ENCODE peak calls at places on chromosomes 13 and 19, in five cellular contexts. One of them, this sample, is unnamed.

GRCh38 chr19:40442328-40443130 is 1.6 kb downstream of the SERTAD3 start:
- DNase-seq in K562: no peak
- DNase-seq in H1: no peak
- DNase-seq in GM12878: no peak
- DNase-seq in HepG2: no peak
- DNase-seq in this sample: no peak

GRCh38 chr19:11887618-11888531 is at the start of gene ZNF69:
- DNase-seq in H1: peak; percentile 89
- DNase-seq in GM12878: no peak
- DNase-seq in K562: peak; percentile 88
- DNase-seq in HepG2: peak; percentile 92
- DNase-seq in this sample: peak; percentile 89

GRCh38 chr13:73336789-73337188 is 278.0 kb downstream of the KLF5 start:
- DNase-seq in K562: no peak
- DNase-seq in H1: no peak
- DNase-seq in HepG2: peak; percentile 19
- DNase-seq in GM12878: no peak
- DNase-seq in this sample: no peak

GRCh38 chr13:91153372-91153771 is 194.1 kb upstream of the MIR17HG start:
- DNase-seq in HepG2: no peak
- DNase-seq in K562: no peak
- DNase-seq in H1: no peak
- DNase-seq in GM12878: no peak
- DNase-seq in this sample: no peak

GRCh38 chr13:25214371-25215252 is 42.5 kb upstream of the AMER2 start:
- DNase-seq in K562: no peak
- DNase-seq in GM12878: no peak
- DNase-seq in HepG2: no peak
- DNase-seq in H1: no peak
- DNase-seq in this sample: no peak

GRCh38 chr19:23882493-23882892 is 32.2 kb upstream of the ZNF726 start:
- DNase-seq in HepG2: peak; percentile 69
- DNase-seq in H1: no peak
- DNase-seq in K562: no peak
- DNase-seq in GM12878: no peak
- DNase-seq in this sample: no peak

GRCh38 chr19:3075605-3076431 is 13.5 kb upstream of the TLE5 start:
- DNase-seq in GM12878: no peak
- DNase-seq in HepG2: no peak
- DNase-seq in K562: peak; percentile 83
- DNase-seq in H1: peak; percentile 91
- DNase-seq in this sample: peak; percentile 89

GRCh38 chr13:109610517-109610916 is 175.9 kb downstream of the IRS2 start:
- DNase-seq in GM12878: no peak
- DNase-seq in H1: peak; percentile 59
- DNase-seq in HepG2: no peak
- DNase-seq in K562: peak; percentile 5
- DNase-seq in this sample: peak; percentile 11

GRCh38 chr19:49684251-49684982 is 5.0 kb upstream of the ADM5 start:
- DNase-seq in K562: no peak
- DNase-seq in HepG2: no peak
- DNase-seq in GM12878: no peak
- DNase-seq in H1: peak; percentile 84
- DNase-seq in this sample: peak; percentile 68

GRCh38 chr13:36718686-36719085 is 44.9 kb downstream of the SERTM1 start:
- DNase-seq in HepG2: peak; percentile 50
- DNase-seq in K562: no peak
- DNase-seq in GM12878: no peak
- DNase-seq in H1: no peak
- DNase-seq in this sample: no peak

GRCh38 chr19:20359933-20360720 is 193.1 kb downstream of the ZNF486 start:
- DNase-seq in HepG2: no peak
- DNase-seq in H1: peak; percentile 88
- DNase-seq in K562: no peak
- DNase-seq in GM12878: no peak
- DNase-seq in this sample: peak; percentile 57

GRCh38 chr19:16197188-16197621 is 506 bp upstream of the AP1M1 start:
- DNase-seq in HepG2: peak; percentile 61
- DNase-seq in H1: no peak
- DNase-seq in K562: no peak
- DNase-seq in GM12878: no peak
- DNase-seq in this sample: no peak

GRCh38 chr13:33794576-33794975 is 23.4 kb upstream of the RFC3 start:
- DNase-seq in GM12878: no peak
- DNase-seq in HepG2: no peak
- DNase-seq in H1: no peak
- DNase-seq in K562: no peak
- DNase-seq in this sample: no peak

GRCh38 chr13:50991624-50992610 is 82.3 kb downstream of the RNASEH2B start:
- DNase-seq in K562: no peak
- DNase-seq in GM12878: peak; percentile 23
- DNase-seq in H1: no peak
- DNase-seq in HepG2: no peak
- DNase-seq in this sample: no peak

GRCh38 chr19:39100500-39101166 is 16.5 kb downstream of the ACP7 start:
- DNase-seq in HepG2: no peak
- DNase-seq in K562: no peak
- DNase-seq in GM12878: no peak
- DNase-seq in H1: no peak
- DNase-seq in this sample: no peak

GRCh38 chr19:12969292-12969988 is at the start of gene DAND5:
- DNase-seq in K562: peak; percentile 41
- DNase-seq in GM12878: no peak
- DNase-seq in H1: no peak
- DNase-seq in HepG2: no peak
- DNase-seq in this sample: peak; percentile 84

GRCh38 chr19:48698046-48698445 is 2.3 kb downstream of the FUT2 start:
- DNase-seq in HepG2: no peak
- DNase-seq in K562: peak; percentile 54
- DNase-seq in GM12878: no peak
- DNase-seq in H1: no peak
- DNase-seq in this sample: no peak

GRCh38 chr13:73399347-73400216 is 340.8 kb downstream of the KLF5 start:
- DNase-seq in GM12878: no peak
- DNase-seq in H1: no peak
- DNase-seq in HepG2: peak; percentile 1
- DNase-seq in K562: no peak
- DNase-seq in this sample: no peak

GRCh38 chr13:88701551-88701950 is 1030.4 kb downstream of the SLITRK5 start:
- DNase-seq in GM12878: no peak
- DNase-seq in K562: no peak
- DNase-seq in HepG2: no peak
- DNase-seq in H1: no peak
- DNase-seq in this sample: no peak

GRCh38 chr13:40777166-40777956 is 6.4 kb upstream of the MRPS31 start:
- DNase-seq in HepG2: peak; percentile 71
- DNase-seq in H1: no peak
- DNase-seq in GM12878: no peak
- DNase-seq in K562: peak; percentile 35
- DNase-seq in this sample: peak; percentile 60

GRCh38 chr19:485122-485521 is 11.2 kb upstream of the MADCAM1 start:
- DNase-seq in H1: no peak
- DNase-seq in GM12878: no peak
- DNase-seq in HepG2: no peak
- DNase-seq in K562: no peak
- DNase-seq in this sample: no peak

GRCh38 chr13:44840131-44840530 is 149.1 kb downstream of the NUFIP1 start:
- DNase-seq in HepG2: no peak
- DNase-seq in H1: no peak
- DNase-seq in GM12878: no peak
- DNase-seq in K562: no peak
- DNase-seq in this sample: no peak

GRCh38 chr19:19425170-19425875 is 19.8 kb downstream of the GATAD2A start:
- DNase-seq in K562: no peak
- DNase-seq in HepG2: no peak
- DNase-seq in GM12878: no peak
- DNase-seq in H1: no peak
- DNase-seq in this sample: no peak

GRCh38 chr19:1069009-1069779 is 2.2 kb downstream of the ARHGAP45 start:
- DNase-seq in H1: no peak
- DNase-seq in GM12878: no peak
- DNase-seq in K562: no peak
- DNase-seq in HepG2: no peak
- DNase-seq in this sample: no peak

GRCh38 chr19:29383696-29384095 is 142.1 kb upstream of the VSTM2B start:
- DNase-seq in GM12878: no peak
- DNase-seq in H1: no peak
- DNase-seq in K562: no peak
- DNase-seq in HepG2: no peak
- DNase-seq in this sample: no peak

GRCh38 chr19:55152017-55152416 is 3.0 kb upstream of the TNNT1 start:
- DNase-seq in H1: no peak
- DNase-seq in GM12878: no peak
- DNase-seq in HepG2: no peak
- DNase-seq in K562: peak; percentile 25
- DNase-seq in this sample: no peak

GRCh38 chr19:54390942-54391577 is 24.2 kb upstream of the TTYH1 start:
- DNase-seq in H1: peak; percentile 77
- DNase-seq in HepG2: peak; percentile 70
- DNase-seq in K562: peak; percentile 52
- DNase-seq in GM12878: no peak
- DNase-seq in this sample: peak; percentile 68

GRCh38 chr13:114058051-114058867 is 74.2 kb downstream of the RASA3 start:
- DNase-seq in HepG2: no peak
- DNase-seq in H1: no peak
- DNase-seq in K562: no peak
- DNase-seq in GM12878: no peak
- DNase-seq in this sample: no peak
- TF ChIP-seq CTCF in HepG2: no peak
- TF ChIP-seq CTCF in H1: no peak
- TF ChIP-seq CTCF in K562: no peak
- TF ChIP-seq CTCF in GM12878: no peak
- TF ChIP-seq CTCF in this sample: no peak

GRCh38 chr13:47004022-47004421 is 107.2 kb upstream of the HTR2A start:
- DNase-seq in GM12878: no peak
- DNase-seq in K562: no peak
- DNase-seq in H1: no peak
- DNase-seq in HepG2: no peak
- DNase-seq in this sample: no peak
- TF ChIP-seq RAD21 in GM12878: no peak
- TF ChIP-seq RAD21 in K562: peak; percentile 46
- TF ChIP-seq RAD21 in H1: peak; percentile 56
- TF ChIP-seq RAD21 in HepG2: no peak
- TF ChIP-seq RAD21 in this sample: peak; percentile 56

DNA sequence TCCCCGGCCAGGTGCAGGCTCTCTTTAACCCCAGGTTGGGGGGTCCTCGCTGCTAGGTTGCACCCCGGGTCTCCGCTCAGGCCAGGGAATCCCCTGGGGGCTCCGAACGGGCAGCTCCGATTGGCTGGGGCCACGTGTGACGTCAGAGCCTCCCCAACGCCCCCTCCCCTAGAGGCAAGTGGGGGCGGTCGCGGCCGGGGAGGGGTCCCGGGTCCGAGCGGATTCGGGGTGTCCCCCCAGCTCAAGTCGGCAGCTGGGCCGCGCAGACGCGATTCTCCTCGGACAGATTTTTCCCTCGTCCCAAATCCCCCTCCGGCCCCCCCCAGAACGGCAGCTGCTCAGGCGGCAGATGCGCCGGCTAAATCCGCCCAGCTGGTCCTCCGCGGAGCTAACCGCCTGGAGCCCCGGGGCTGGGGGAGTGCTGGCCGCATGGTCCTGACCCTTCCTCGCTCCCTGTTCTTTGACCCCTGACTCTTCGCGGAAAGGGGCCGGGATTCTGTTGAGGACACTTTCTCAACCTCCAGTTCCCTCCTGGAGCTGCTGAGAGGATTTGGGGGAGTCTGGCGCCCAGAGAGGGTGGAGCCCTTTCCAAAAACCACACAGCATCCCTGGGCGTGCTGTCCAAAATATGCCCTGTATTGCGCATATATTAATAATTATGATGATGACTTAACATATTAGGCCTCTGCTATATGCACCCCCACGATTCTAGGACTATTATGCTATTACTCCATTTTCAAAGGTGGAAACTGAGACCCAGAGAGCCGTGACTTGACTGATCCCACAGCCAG is 25.4 kb upstream of the SEMA6B start:
- DNase-seq in HepG2: no peak
- DNase-seq in H1: peak; percentile 84
- DNase-seq in K562: peak; percentile 55
- DNase-seq in GM12878: no peak
- DNase-seq in this sample: peak; percentile 79
- TF ChIP-seq TAF1 in HepG2: no peak
- TF ChIP-seq TAF1 in H1: no peak
- TF ChIP-seq TAF1 in K562: no peak
- TF ChIP-seq TAF1 in GM12878: no peak
- TF ChIP-seq TAF1 in this sample: no peak

DNA sequence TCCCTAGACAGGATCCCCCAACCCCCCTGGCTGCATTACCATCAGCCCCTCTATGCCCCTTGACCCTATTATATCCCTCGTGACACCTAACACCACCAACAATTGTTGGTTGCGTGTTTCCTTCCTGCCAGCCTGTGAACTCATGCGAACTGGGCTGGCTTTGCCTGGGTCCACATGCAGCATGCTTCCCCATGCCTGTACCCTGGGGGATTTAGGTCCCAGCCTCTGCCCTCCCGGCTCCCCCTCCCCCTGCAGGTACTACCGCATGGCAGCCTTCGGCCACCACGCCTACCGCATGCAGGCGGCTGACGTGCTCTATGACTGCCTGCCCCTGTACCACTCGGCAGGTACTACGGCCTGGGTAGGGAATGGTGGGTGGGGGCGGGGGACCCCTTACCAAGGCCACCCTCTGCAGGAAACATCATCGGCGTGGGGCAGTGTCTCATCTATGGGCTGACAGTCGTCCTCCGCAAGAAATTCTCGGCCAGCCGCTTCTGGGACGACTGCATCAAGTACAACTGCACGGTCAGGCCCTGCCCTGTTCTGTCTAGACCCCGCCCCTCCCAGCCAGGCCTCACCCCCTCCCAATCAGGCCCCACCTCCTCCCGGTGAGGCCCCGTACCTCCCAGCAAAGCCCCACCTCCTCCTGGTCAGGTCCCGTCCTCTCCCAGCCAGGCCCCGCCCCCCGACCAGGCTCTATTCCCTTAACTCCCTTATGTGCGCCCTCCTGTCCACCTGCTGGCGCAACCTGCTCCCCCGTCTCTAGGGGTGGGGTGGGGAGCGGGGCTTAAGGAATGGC is 18.5 kb downstream of the SLC27A1 start:
- DNase-seq in GM12878: no peak
- DNase-seq in HepG2: peak; percentile 88
- DNase-seq in H1: peak; percentile 97
- DNase-seq in K562: peak; percentile 95
- DNase-seq in this sample: peak; percentile 79
- TF ChIP-seq CTCF in GM12878: peak; percentile 26
- TF ChIP-seq CTCF in HepG2: peak; percentile 82
- TF ChIP-seq CTCF in H1: peak; percentile 71
- TF ChIP-seq CTCF in K562: peak; percentile 59
- TF ChIP-seq CTCF in this sample: no peak